ENCODE peak calls at places on chromosomes 1 and 21, in ten cellular contexts. H is left lung; R is brain microvascular endothelial cell; Q is Caco-2; Y is heart right ventricle; S is colonic mucosa; X is CD8-positive, alpha-beta memory T cell; O is ovary; T is heart left ventricle; A is effector memory CD4-positive, alpha-beta T cell. U is an unnamed sample. For H3K36me3 and H3K27me3, the result is how much of the 10 kb centered on the place peaks cover.

GRCh38 chr21:38505654-38506523 is 7.6 kb upstream of the ERG start:
- DNase-seq in H (no peak), R (peak), Q (peak), Y (no peak), S (peak), X (no peak), O (no peak), T (no peak), A (no peak), U (no peak)

GRCh38 chr1:207181838-207182237 is 77.8 kb downstream of the C4BPA start:
- DNase-seq in H (no peak), R (no peak), Q (peak), Y (no peak), S (no peak), X (no peak), O (no peak), T (no peak), A (no peak), U (no peak)

GRCh38 chr1:171295821-171296220 is 18.2 kb upstream of the FMO4 start:
- DNase-seq in H (no peak), R (no peak), Q (no peak), Y (no peak), S (no peak), X (no peak), O (no peak), T (no peak), A (no peak), U (no peak)

GRCh38 chr1:93967276-93967675 is 58.0 kb upstream of the GCLM start:
- DNase-seq in H (no peak), R (no peak), Q (no peak), Y (no peak), S (no peak), X (no peak), O (no peak), T (no peak), A (no peak), U (no peak)

GRCh38 chr1:48677306-48678287 is 99.1 kb downstream of the BEND5 start:
- DNase-seq in H (peak), R (peak), Q (peak), Y (peak), S (peak), X (no peak), O (peak), T (peak), A (no peak), U (peak)

GRCh38 chr1:15916417-15916816 is 59.5 kb downstream of the ZBTB17 start:
- DNase-seq in H (no peak), R (peak), Q (no peak), Y (no peak), S (no peak), X (no peak), O (no peak), T (no peak), A (no peak), U (no peak)

GRCh38 chr1:247448107-247448778 is 9.7 kb downstream of the OR2B11 start:
- DNase-seq in H (peak), R (peak), Q (peak), Y (peak), S (peak), X (no peak), O (peak), T (peak), A (no peak), U (peak)

GRCh38 chr1:182666736-182667135 is 17.7 kb downstream of the RGS8 start:
- DNase-seq in H (no peak), R (no peak), Q (no peak), Y (no peak), S (no peak), X (no peak), O (no peak), T (no peak), A (no peak), U (no peak)

GRCh38 chr1:108880850-108881249 is 4.1 kb downstream of the GPSM2 start:
- DNase-seq in H (no peak), R (no peak), Q (no peak), Y (no peak), S (no peak), X (no peak), O (no peak), T (no peak), A (no peak), U (no peak)

GRCh38 chr1:41495171-41495948 is 10.9 kb upstream of the EDN2 start:
- DNase-seq in H (peak), R (no peak), Q (peak), Y (no peak), S (no peak), X (no peak), O (peak), T (peak), A (no peak), U (peak)

GRCh38 chr1:165284471-165284870 is 72.0 kb downstream of the LMX1A start:
- DNase-seq in H (no peak), R (no peak), Q (no peak), Y (no peak), S (peak), X (no peak), O (no peak), T (no peak), A (no peak), U (no peak)

GRCh38 chr1:60866884-60867648 is 215.3 kb upstream of the NFIA start:
- DNase-seq in H (no peak), R (no peak), Q (no peak), Y (no peak), S (no peak), X (no peak), O (no peak), T (no peak), A (no peak), U (no peak)

GRCh38 chr1:207218512-207219352 is 102.7 kb upstream of the CD55 start:
- DNase-seq in H (no peak), R (no peak), Q (no peak), Y (no peak), S (no peak), X (no peak), O (peak), T (no peak), A (no peak), U (no peak)

GRCh38 chr1:9626201-9626608 is 25.3 kb upstream of the PIK3CD start:
- DNase-seq in H (no peak), R (no peak), Q (no peak), Y (no peak), S (no peak), X (no peak), O (no peak), T (no peak), A (no peak), U (peak)

GRCh38 chr1:179506199-179506598 is 69.5 kb downstream of the NPHS2 start:
- DNase-seq in H (no peak), R (no peak), Q (no peak), Y (no peak), S (no peak), X (no peak), O (no peak), T (no peak), A (no peak), U (no peak)

GRCh38 chr1:14363191-14363590 is 235.3 kb upstream of the KAZN start:
- DNase-seq in H (no peak), R (no peak), Q (no peak), Y (no peak), S (no peak), X (no peak), O (no peak), T (peak), A (no peak), U (no peak)

GRCh38 chr1:8702848-8703810 is 114.3 kb downstream of the RERE start:
- DNase-seq in H (peak), R (peak), Q (peak), Y (peak), S (peak), X (peak), O (peak), T (peak), A (peak), U (peak)

GRCh38 chr1:204323887-204324286 is 35.8 kb downstream of the PLEKHA6 start:
- DNase-seq in H (no peak), R (peak), Q (no peak), Y (no peak), S (no peak), X (no peak), O (no peak), T (no peak), A (no peak), U (no peak)

GRCh38 chr1:229412056-229412455 is 21.8 kb downstream of the ACTA1 start:
- DNase-seq in H (no peak), R (no peak), Q (no peak), Y (no peak), S (no peak), X (no peak), O (no peak), T (no peak), A (no peak), U (no peak)

GRCh38 chr1:150550222-150551048 is 1.2 kb downstream of the ADAMTSL4 start:
- DNase-seq in H (no peak), R (no peak), Q (peak), Y (no peak), S (no peak), X (no peak), O (peak), T (no peak), A (no peak), U (peak)

GRCh38 chr21:38455403-38455802 is 42.9 kb downstream of the ERG start:
- DNase-seq in H (no peak), R (peak), Q (no peak), Y (no peak), S (no peak), X (no peak), O (no peak), T (no peak), A (no peak), U (no peak)

GRCh38 chr21:18545908-18546307 is 142.3 kb upstream of the TMPRSS15 start:
- DNase-seq in H (no peak), R (peak), Q (no peak), Y (no peak), S (no peak), X (no peak), O (no peak), T (no peak), A (no peak), U (no peak)

GRCh38 chr1:234533975-234534876 is 55.2 kb upstream of the TARBP1 start:
- DNase-seq in H (no peak), R (peak), Q (no peak), Y (peak), S (peak), X (no peak), O (peak), T (peak), A (no peak), U (no peak)

GRCh38 chr1:174401075-174401474 is 46.7 kb upstream of the GPR52 start:
- DNase-seq in H (no peak), R (no peak), Q (no peak), Y (no peak), S (no peak), X (no peak), O (no peak), T (no peak), A (no peak), U (no peak)

GRCh38 chr21:37225440-37225839 is 41.7 kb downstream of the VPS26C start:
- DNase-seq in H (no peak), R (no peak), Q (no peak), Y (no peak), S (no peak), X (peak), O (no peak), T (no peak), A (no peak), U (peak)

GRCh38 chr1:76083189-76083588 is 8.6 kb downstream of the ST6GALNAC3 start:
- DNase-seq in H (peak), R (no peak), Q (no peak), Y (no peak), S (no peak), X (no peak), O (no peak), T (no peak), A (no peak), U (no peak)

GRCh38 chr1:32014199-32014936 is 700 bp downstream of the KHDRBS1 start:
- DNase-seq in H (peak), R (peak), Q (peak), Y (peak), S (peak), X (peak), O (peak), T (peak), A (peak), U (peak)

GRCh38 chr1:54111624-54112023 is 41.2 kb downstream of the CDCP2 start:
- DNase-seq in H (no peak), R (no peak), Q (no peak), Y (no peak), S (no peak), X (no peak), O (no peak), T (no peak), A (no peak), U (peak)

GRCh38 chr1:54108156-54108555 is 44.6 kb downstream of the CDCP2 start:
- DNase-seq in H (no peak), R (no peak), Q (no peak), Y (no peak), S (no peak), X (no peak), O (no peak), T (no peak), A (no peak), U (no peak)

GRCh38 chr1:54107131-54107530 is 45.7 kb downstream of the CDCP2 start:
- DNase-seq in H (no peak), R (peak), Q (no peak), Y (no peak), S (no peak), X (no peak), O (no peak), T (no peak), A (no peak), U (peak)

GRCh38 chr1:54110991-54111390 is 41.8 kb downstream of the CDCP2 start:
- DNase-seq in H (no peak), R (no peak), Q (no peak), Y (no peak), S (no peak), X (no peak), O (no peak), T (no peak), A (no peak), U (peak)

GRCh38 chr1:54109131-54110105 is 43.4 kb downstream of the CDCP2 start:
- DNase-seq in H (no peak), R (no peak), Q (no peak), Y (no peak), S (no peak), X (no peak), O (no peak), T (no peak), A (no peak), U (peak)
- H3K4me3 ChIP-seq in H (no peak), R (no peak), Q (no peak), Y (no peak), S (no peak), X (no peak), O (no peak), T (no peak), A (no peak), U (no peak)

DNA sequence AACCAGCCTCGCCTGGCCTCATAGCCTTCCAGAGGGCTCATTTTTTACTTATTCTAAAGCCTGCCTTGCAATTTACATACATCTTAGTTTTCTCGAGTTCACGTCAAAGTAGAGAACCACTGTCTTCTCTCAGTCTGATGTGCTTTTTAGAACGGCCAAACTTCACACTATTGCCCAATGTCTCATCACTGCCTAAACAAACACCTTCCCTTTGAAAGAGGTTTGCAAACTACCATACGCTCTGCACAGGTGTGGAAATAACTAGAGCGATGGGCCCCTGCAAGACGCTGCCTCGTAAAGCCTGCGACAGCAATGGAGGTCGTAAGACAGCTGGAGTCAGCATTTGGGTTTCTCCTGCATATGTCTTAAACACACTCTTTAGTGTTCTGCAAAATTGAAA is 22.6 kb downstream of the PRDM15 start:
- DNase-seq in H (no peak), R (no peak), Q (no peak), Y (no peak), S (no peak), X (no peak), O (no peak), T (no peak), A (no peak), U (no peak)
- H3K36me3 ChIP-seq in H (under half), R (under half), Q (under half), Y (under half), S (under half), X (under half), O (under half), T (half or more), A (under half), U (under half)

DNA sequence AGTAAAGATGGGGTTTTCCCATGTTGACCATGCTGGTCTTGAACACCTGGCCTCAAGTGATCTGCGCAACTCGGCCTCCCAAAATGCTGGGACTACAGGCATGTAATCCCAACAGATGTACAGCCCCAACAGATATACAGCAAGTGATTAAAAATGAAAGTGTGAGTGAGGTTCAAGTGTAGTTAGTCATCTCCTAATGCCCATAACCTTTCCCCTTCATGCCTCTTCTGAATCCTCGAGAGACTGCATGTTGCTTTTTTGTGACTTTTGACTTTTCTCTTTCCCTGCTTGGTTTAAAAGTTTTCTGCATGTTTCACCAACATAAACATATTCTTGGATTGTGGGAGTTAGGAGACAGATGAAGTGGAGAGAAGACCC is 31.2 kb downstream of the KCNK2 start:
- DNase-seq in H (no peak), R (no peak), Q (no peak), Y (no peak), S (no peak), X (no peak), O (no peak), T (no peak), A (no peak), U (no peak)
- H3K27me3 ChIP-seq in H (under half), R (under half), Q (under half), Y (under half), S (under half), X (under half), O (under half), T (under half), A (under half), U (under half)

DNA sequence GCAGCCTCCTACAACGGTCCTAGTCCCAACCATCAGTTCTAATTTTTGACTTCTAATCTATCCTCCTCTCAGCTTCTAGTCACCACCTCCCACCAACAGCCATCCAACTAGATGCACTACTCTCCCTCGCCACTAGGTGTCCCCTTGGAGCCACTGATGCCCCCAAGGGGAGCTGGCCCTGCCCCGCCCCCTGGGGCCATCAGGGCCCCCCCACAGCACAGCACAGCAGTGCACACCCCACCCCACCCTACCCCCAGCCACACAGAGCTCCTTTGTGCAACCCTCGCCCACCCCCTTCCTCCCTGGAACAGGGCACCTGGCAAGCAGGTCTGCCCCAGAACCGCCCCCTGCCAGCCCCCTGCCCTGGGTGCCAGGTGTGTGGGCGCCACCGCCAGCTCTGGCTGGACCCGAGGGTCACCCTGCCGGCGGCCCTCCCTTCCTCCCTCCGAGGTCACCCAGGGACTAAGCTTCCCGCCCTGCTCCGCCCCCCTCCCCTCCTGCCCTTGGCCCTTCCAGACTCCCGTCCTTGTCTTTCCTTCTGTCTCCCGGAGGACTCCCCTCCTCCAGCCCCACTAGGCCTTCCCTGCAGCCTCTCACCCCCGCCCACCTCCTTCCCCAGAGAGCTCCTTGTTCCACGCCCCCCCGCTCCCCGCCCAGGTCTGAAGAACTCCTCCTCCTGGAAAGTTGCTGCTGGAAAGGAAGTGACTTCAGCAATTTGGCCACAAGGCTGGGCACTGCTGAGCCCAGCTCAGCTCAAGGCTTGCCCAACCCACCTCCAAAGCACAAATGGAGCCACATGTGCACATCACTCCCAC is 47.0 kb downstream of the AHDC1 start:
- DNase-seq in H (peak), R (peak), Q (peak), Y (peak), S (peak), X (peak), O (peak), T (peak), A (peak), U (peak)
- H3K4me3 ChIP-seq in H (peak), R (peak), Q (peak), Y (peak), S (no peak), X (peak), O (no peak), T (peak), A (no peak), U (peak)

GRCh38 chr1:212777166-212777565 is 14.4 kb downstream of the NSL1 start:
- DNase-seq in H (no peak), R (no peak), Q (no peak), Y (no peak), S (no peak), X (no peak), O (no peak), T (no peak), A (no peak), U (no peak)
- H3K36me3 ChIP-seq in H (under half), R (under half), Q (under half), Y (under half), S (under half), X (under half), O (under half), T (under half), A (under half), U (under half)

DNA sequence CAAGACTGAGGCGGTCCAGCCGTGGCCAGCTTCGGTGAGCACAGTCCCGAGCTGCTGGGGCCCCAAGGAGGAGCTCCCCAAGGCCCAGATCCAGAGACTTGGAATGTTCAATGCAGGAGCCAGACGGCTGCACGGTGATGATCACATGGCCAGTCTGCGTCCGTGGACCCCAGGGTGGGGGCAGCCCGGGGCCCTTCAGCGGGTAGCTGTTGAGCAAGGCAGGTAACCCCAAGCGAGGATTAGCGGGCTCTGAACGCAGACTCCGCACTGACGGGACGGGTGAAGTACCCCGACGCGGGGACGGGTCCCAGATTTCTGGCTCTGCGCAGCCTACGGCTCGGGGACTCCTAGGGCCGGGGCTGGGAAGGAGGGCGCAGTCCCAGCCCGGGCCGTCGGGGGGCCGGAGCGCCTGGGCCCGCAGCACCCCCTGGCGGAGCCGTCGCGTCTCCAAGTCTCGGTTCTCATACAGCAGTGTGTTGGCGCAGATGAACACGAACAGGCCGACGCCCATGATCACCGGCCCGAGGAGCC is 2.7 kb downstream of the TMEM200B start:
- DNase-seq in H (peak), R (no peak), Q (no peak), Y (peak), S (peak), X (peak), O (peak), T (no peak), A (peak), U (peak)
- H3K27me3 ChIP-seq in H (half or more), R (under half), Q (under half), Y (under half), S (under half), X (under half), O (under half), T (under half), A (under half), U (under half)